ENCODE peak calls at places on chromosomes 16 and 17, in nine cellular contexts. N is KBM-7; B is MCF 10A; K is thoracic aorta; O is kidney glomerular epithelial cell; G is stimulated activated naive CD8-positive, alpha-beta T cell treated with anti-CD3 and anti-CD28 coated beads, Interleukin-15, amount 100 ng/mL, for 72 hours; U is activated CD4-positive, CD25-positive, alpha-beta regulatory T cell treated with anti-CD3 and anti-CD28 coated beads, Interleukin-2, amount 50 U/mL, for 16 hours; T is activated CD8-positive, alpha-beta memory T cell treated with anti-CD3 and anti-CD28 coated beads, Interleukin-2, amount 50 U/mL, for 48 hours; S is T-helper 9 cell. P is an unnamed sample.

GRCh38 chr17:76261421-76262215 is 3.5 kb upstream of the UBALD2 start:
- DNase-seq in G (peak), O (no peak), B (no peak), S (no peak), N (peak), T (no peak), U (no peak), K (no peak), P (no peak)

GRCh38 chr17:81285179-81285878 is 9.8 kb downstream of the SLC38A10 start:
- DNase-seq in O (no peak), U (no peak), S (peak), T (peak), G (peak), B (no peak), K (no peak), N (peak), P (peak)

GRCh38 chr17:28480278-28480677 is 6.8 kb downstream of the SLC13A2 start:
- DNase-seq in T (no peak), O (no peak), U (no peak), B (no peak), G (no peak), N (no peak), S (no peak), K (no peak), P (no peak)

GRCh38 chr16:47037396-47037745 is 63.9 kb upstream of the DNAJA2 start:
- DNase-seq in S (peak), N (peak), K (no peak), G (peak), B (no peak), U (no peak), T (peak), O (no peak), P (peak)

GRCh38 chr17:81913394-81914102 is 2.3 kb upstream of the PCYT2 start:
- DNase-seq in G (no peak), O (no peak), B (no peak), T (no peak), K (no peak), S (no peak), N (no peak), U (no peak), P (no peak)

GRCh38 chr17:71809537-71809936 is 311.3 kb upstream of the SOX9 start:
- DNase-seq in T (no peak), S (no peak), K (no peak), N (no peak), U (no peak), O (no peak), B (no peak), G (no peak), P (no peak)

GRCh38 chr17:6475411-6475810 is 31.2 kb downstream of the PIMREG start:
- DNase-seq in B (no peak), T (no peak), G (no peak), O (no peak), S (no peak), N (no peak), U (no peak), K (no peak), P (no peak)

GRCh38 chr17:17964710-17965109 is 7.5 kb downstream of the TOM1L2 start:
- DNase-seq in T (no peak), U (no peak), O (no peak), B (no peak), G (no peak), N (no peak), S (no peak), K (no peak), P (no peak)

GRCh38 chr17:46025060-46025459 is 26.0 kb downstream of the STH start:
- DNase-seq in B (no peak), S (no peak), U (no peak), N (no peak), O (no peak), K (no peak), T (no peak), G (no peak), P (no peak)

GRCh38 chr17:80632046-80632581 is 87.5 kb downstream of the RPTOR start:
- DNase-seq in T (no peak), N (no peak), O (no peak), U (no peak), K (no peak), S (no peak), B (no peak), G (no peak), P (peak)

P was measured in lower leg skin.